ENCODE peak calls at places on chromosome 9, in six cellular contexts. One of them, this sample, is unnamed. For H3F3A and H3K4me1, the result is how much of the 10 kb centered on the place peaks cover.

GRCh38 chr9:136482046-136482792 is 621 bp downstream of the SEC16A start:
- DNase-seq in PC-3: peak
- DNase-seq in GM23338: peak
- DNase-seq in neural progenitor cell: peak
- DNase-seq in MM.1S: peak
- DNase-seq in GM23248: peak
- DNase-seq in this sample: no peak

GRCh38 chr9:127817881-127818434 is 15.3 kb downstream of the FPGS start:
- DNase-seq in PC-3: no peak
- DNase-seq in GM23338: no peak
- DNase-seq in neural progenitor cell: no peak
- DNase-seq in MM.1S: no peak
- DNase-seq in GM23248: no peak
- DNase-seq in this sample: no peak

GRCh38 chr9:33164138-33164809 is 2.9 kb downstream of the B4GALT1 start:
- DNase-seq in PC-3: no peak
- DNase-seq in GM23338: no peak
- DNase-seq in neural progenitor cell: no peak
- DNase-seq in MM.1S: no peak
- DNase-seq in GM23248: peak
- DNase-seq in this sample: no peak

GRCh38 chr9:108973876-108974275 is 39.4 kb downstream of the CTNNAL1 start:
- DNase-seq in PC-3: no peak
- DNase-seq in GM23338: no peak
- DNase-seq in neural progenitor cell: no peak
- DNase-seq in MM.1S: no peak
- DNase-seq in GM23248: no peak
- DNase-seq in this sample: no peak

GRCh38 chr9:93620881-93621820 is 44.8 kb downstream of the PHF2 start:
- DNase-seq in PC-3: no peak
- DNase-seq in GM23338: no peak
- DNase-seq in neural progenitor cell: no peak
- DNase-seq in MM.1S: no peak
- DNase-seq in GM23248: no peak
- DNase-seq in this sample: no peak

GRCh38 chr9:121598167-121599000 is 53.0 kb upstream of the DAB2IP start:
- DNase-seq in PC-3: peak
- DNase-seq in GM23338: peak
- DNase-seq in neural progenitor cell: peak
- DNase-seq in MM.1S: no peak
- DNase-seq in GM23248: peak
- DNase-seq in this sample: peak

GRCh38 chr9:92669527-92669889 is 423 bp downstream of the IPPK start:
- DNase-seq in PC-3: no peak
- DNase-seq in GM23338: peak
- DNase-seq in neural progenitor cell: peak
- DNase-seq in MM.1S: peak
- DNase-seq in GM23248: no peak
- DNase-seq in this sample: peak

GRCh38 chr9:115204827-115205506 is 87.0 kb upstream of the TNC start:
- DNase-seq in PC-3: peak
- DNase-seq in GM23338: no peak
- DNase-seq in neural progenitor cell: no peak
- DNase-seq in MM.1S: no peak
- DNase-seq in GM23248: peak
- DNase-seq in this sample: peak

GRCh38 chr9:99748690-99749089 is 73.0 kb upstream of the NR4A3 start:
- DNase-seq in PC-3: no peak
- DNase-seq in GM23338: no peak
- DNase-seq in neural progenitor cell: no peak
- DNase-seq in MM.1S: no peak
- DNase-seq in GM23248: peak
- DNase-seq in this sample: no peak

GRCh38 chr9:18473551-18474279 is at the start of gene ADAMTSL1:
- DNase-seq in PC-3: no peak
- DNase-seq in GM23338: peak
- DNase-seq in neural progenitor cell: peak
- DNase-seq in MM.1S: no peak
- DNase-seq in GM23248: peak
- DNase-seq in this sample: no peak

GRCh38 chr9:7243838-7244237 is 486.1 kb downstream of the KDM4C start:
- DNase-seq in PC-3: no peak
- DNase-seq in GM23338: no peak
- DNase-seq in neural progenitor cell: no peak
- DNase-seq in MM.1S: no peak
- DNase-seq in GM23248: no peak
- DNase-seq in this sample: no peak

GRCh38 chr9:126407125-126407870 is 80.7 kb downstream of the MVB12B start:
- DNase-seq in PC-3: peak
- DNase-seq in GM23338: peak
- DNase-seq in neural progenitor cell: no peak
- DNase-seq in MM.1S: no peak
- DNase-seq in GM23248: peak
- DNase-seq in this sample: no peak

GRCh38 chr9:116713266-116713665 is 26.2 kb downstream of the TRIM32 start:
- DNase-seq in PC-3: no peak
- DNase-seq in GM23338: no peak
- DNase-seq in neural progenitor cell: no peak
- DNase-seq in MM.1S: no peak
- DNase-seq in GM23248: no peak
- DNase-seq in this sample: no peak

GRCh38 chr9:123238364-123238763 is 30.0 kb downstream of the STRBP start:
- DNase-seq in PC-3: no peak
- DNase-seq in GM23338: no peak
- DNase-seq in neural progenitor cell: no peak
- DNase-seq in MM.1S: no peak
- DNase-seq in GM23248: no peak
- DNase-seq in this sample: no peak

GRCh38 chr9:123234853-123235252 is 33.5 kb downstream of the STRBP start:
- DNase-seq in PC-3: no peak
- DNase-seq in GM23338: no peak
- DNase-seq in neural progenitor cell: no peak
- DNase-seq in MM.1S: peak
- DNase-seq in GM23248: no peak
- DNase-seq in this sample: no peak

GRCh38 chr9:123235448-123235847 is 32.9 kb downstream of the STRBP start:
- DNase-seq in PC-3: no peak
- DNase-seq in GM23338: no peak
- DNase-seq in neural progenitor cell: no peak
- DNase-seq in MM.1S: no peak
- DNase-seq in GM23248: no peak
- DNase-seq in this sample: no peak

GRCh38 chr9:123239726-123240125 is 28.7 kb downstream of the STRBP start:
- DNase-seq in PC-3: peak
- DNase-seq in GM23338: no peak
- DNase-seq in neural progenitor cell: no peak
- DNase-seq in MM.1S: no peak
- DNase-seq in GM23248: no peak
- DNase-seq in this sample: no peak

GRCh38 chr9:123237220-123237619 is 31.2 kb downstream of the STRBP start:
- DNase-seq in PC-3: no peak
- DNase-seq in GM23338: no peak
- DNase-seq in neural progenitor cell: no peak
- DNase-seq in MM.1S: no peak
- DNase-seq in GM23248: no peak
- DNase-seq in this sample: no peak
- H3F3A ChIP-seq in PC-3: under half
- H3F3A ChIP-seq in GM23338: under half
- H3F3A ChIP-seq in neural progenitor cell: under half
- H3F3A ChIP-seq in MM.1S: under half
- H3F3A ChIP-seq in GM23248: under half
- H3F3A ChIP-seq in this sample: under half

DNA sequence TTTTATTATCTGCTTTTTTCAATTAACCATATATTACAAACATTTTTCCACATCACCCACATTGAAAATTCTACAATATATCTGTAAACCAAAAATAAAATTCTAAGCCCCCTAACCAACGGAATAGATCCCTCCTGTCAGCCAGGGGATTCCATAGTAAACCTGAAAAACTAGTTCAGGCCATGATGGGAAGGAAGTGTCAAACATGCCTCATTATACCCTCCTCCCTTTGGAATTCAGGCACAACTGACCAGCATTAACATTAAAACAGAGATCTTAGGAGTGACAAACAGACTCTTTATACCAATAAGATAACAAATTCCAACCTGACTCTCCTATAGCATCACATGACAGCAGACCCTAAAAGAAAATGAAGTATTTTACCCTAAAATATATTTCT is 113.7 kb upstream of the DMRT1 start:
- DNase-seq in PC-3: peak
- DNase-seq in GM23338: peak
- DNase-seq in neural progenitor cell: no peak
- DNase-seq in MM.1S: no peak
- DNase-seq in GM23248: no peak
- DNase-seq in this sample: no peak
- H3K27ac ChIP-seq in PC-3: no peak
- H3K27ac ChIP-seq in GM23338: peak
- H3K27ac ChIP-seq in neural progenitor cell: no peak
- H3K27ac ChIP-seq in MM.1S: no peak
- H3K27ac ChIP-seq in GM23248: no peak
- H3K27ac ChIP-seq in this sample: no peak

GRCh38 chr9:71752352-71752751 is 16.0 kb downstream of the CEMIP2 start:
- DNase-seq in PC-3: no peak
- DNase-seq in GM23338: no peak
- DNase-seq in neural progenitor cell: peak
- DNase-seq in MM.1S: no peak
- DNase-seq in GM23248: no peak
- DNase-seq in this sample: no peak
- H3K4me1 ChIP-seq in PC-3: under half
- H3K4me1 ChIP-seq in GM23338: half or more
- H3K4me1 ChIP-seq in neural progenitor cell: half or more
- H3K4me1 ChIP-seq in MM.1S: under half
- H3K4me1 ChIP-seq in GM23248: under half
- H3K4me1 ChIP-seq in this sample: under half

GRCh38 chr9:110125207-110125751 is 82.7 kb downstream of the C9orf152 start:
- DNase-seq in PC-3: no peak
- DNase-seq in GM23338: peak
- DNase-seq in neural progenitor cell: peak
- DNase-seq in MM.1S: no peak
- DNase-seq in GM23248: peak
- DNase-seq in this sample: no peak
- H3F3A ChIP-seq in PC-3: under half
- H3F3A ChIP-seq in GM23338: under half
- H3F3A ChIP-seq in neural progenitor cell: under half
- H3F3A ChIP-seq in MM.1S: under half
- H3F3A ChIP-seq in GM23248: half or more
- H3F3A ChIP-seq in this sample: under half

This sample was measured in PC-9.